ENCODE peak calls at places on chromosomes 4 and X, in five cellular contexts. G is T-helper 2 cell, H is AG09319, P is pancreas, Z is germinal center. N is an unnamed sample.

GRCh38 chr4:113849771-113850170 is 88.2 kb upstream of the CAMK2D start:
- DNase-seq in H (no peak), G (no peak), P (no peak), Z (no peak), N (no peak)

GRCh38 chr4:143586080-143586479 is 72.6 kb downstream of the SMARCA5 start:
- DNase-seq in G (no peak), P (no peak), H (peak), Z (no peak), N (no peak)

GRCh38 chr4:140149851-140150635 is 3.9 kb downstream of the MAML3 start:
- DNase-seq in H (no peak), P (peak), G (peak), Z (peak), N (peak)

GRCh38 chr4:40515398-40516293 is 114.0 kb downstream of the RBM47 start:
- DNase-seq in Z (peak), G (no peak), P (no peak), H (no peak), N (peak)

GRCh38 chr4:33625762-33626161 is 2618.6 kb downstream of the ARAP2 start:
- DNase-seq in Z (no peak), H (no peak), P (no peak), G (no peak), N (no peak)

GRCh38 chr4:122412547-122412946 is 33.7 kb downstream of the ADAD1 start:
- DNase-seq in G (no peak), H (no peak), Z (no peak), P (no peak), N (no peak)

GRCh38 chr4:11428701-11429571 is at the start of gene HS3ST1:
- DNase-seq in G (no peak), H (no peak), Z (peak), P (peak), N (no peak)

GRCh38 chr4:69485130-69485529 is 10.6 kb downstream of the UGT2B4 start:
- DNase-seq in Z (no peak), H (no peak), P (no peak), G (no peak), N (no peak)

GRCh38 chr4:177229331-177229730 is 80.3 kb upstream of the NEIL3 start:
- DNase-seq in Z (no peak), G (no peak), H (no peak), P (no peak), N (no peak)

GRCh38 chr4:156830356-156830755 is 141.2 kb downstream of the PDGFC start:
- DNase-seq in Z (no peak), H (peak), P (no peak), G (no peak), N (no peak)

GRCh38 chrX:143304518-143304917 is 212.8 kb downstream of the SPANXN3 start:
- DNase-seq in Z (no peak), P (no peak), H (no peak), G (no peak), N (no peak)

GRCh38 chrX:108064613-108065012 is 19.7 kb downstream of the VSIG1 start:
- DNase-seq in H (no peak), Z (no peak), G (no peak), P (no peak), N (no peak)

GRCh38 chrX:26203556-26203955 is 11.3 kb downstream of the MAGEB6 start:
- DNase-seq in G (no peak), H (no peak), Z (no peak), P (no peak), N (no peak)

GRCh38 chr4:24895461-24895860 is 17.4 kb downstream of the CCDC149 start:
- DNase-seq in Z (no peak), G (no peak), P (no peak), H (no peak), N (no peak)

GRCh38 chrX:47645530-47645929 is 4.8 kb downstream of the ELK1 start:
- DNase-seq in H (no peak), Z (no peak), G (no peak), P (no peak), N (no peak)

GRCh38 chr4:69828828-69829227 is 31.1 kb downstream of the SULT1E1 start:
- DNase-seq in P (no peak), G (no peak), H (no peak), Z (no peak), N (no peak)

GRCh38 chrX:65463550-65463949 is 71.0 kb downstream of the LAS1L start:
- DNase-seq in H (no peak), P (no peak), Z (no peak), G (no peak), N (no peak)

GRCh38 chr4:2402053-2402452 is 16.4 kb downstream of the ZFYVE28 start:
- DNase-seq in Z (no peak), H (no peak), G (no peak), P (peak), N (no peak)

GRCh38 chr4:99669084-99669483 is 11.5 kb upstream of the C4orf54 start:
- DNase-seq in H (no peak), Z (no peak), P (no peak), G (no peak), N (no peak)

GRCh38 chr4:168164915-168165548 is 72.7 kb downstream of the ANXA10 start:
- DNase-seq in Z (no peak), P (no peak), G (no peak), H (no peak), N (no peak)

GRCh38 chrX:39030636-39031035 is 229.4 kb downstream of the MID1IP1 start:
- DNase-seq in G (no peak), H (no peak), P (no peak), Z (no peak), N (no peak)

GRCh38 chr4:108315699-108316098 is 147.0 kb upstream of the LEF1 start:
- DNase-seq in G (no peak), H (no peak), P (no peak), Z (no peak), N (no peak)

GRCh38 chr4:108512615-108513505 is 107.5 kb upstream of the RPL34 start:
- DNase-seq in G (no peak), P (no peak), H (peak), Z (no peak), N (no peak)

N was measured in Karpas-422.